ENCODE peak calls at places on chromosomes 4 and X, in nine cellular contexts. E is mammary epithelial cell; N is mesendoderm; J is naive thymus-derived CD4-positive, alpha-beta T cell; F is tibial artery; U is BJ; C is body of pancreas; B is left lung; Y is aorta. R is an unnamed sample.
A peak's percentile ranks its signal among the peaks of the same experiment; 100 is the strongest.

GRCh38 chrX:1595711-1596060 is 4.3 kb downstream of the AKAP17A start:
- DNase-seq in Y (no peak), E (no peak), N (no peak), B (peak; percentile 64), U (no peak), F (no peak), J (no peak), C (no peak), R (no peak)

GRCh38 chr4:139844057-139844456 is 178.4 kb downstream of the MGST2 start:
- DNase-seq in E (no peak), U (no peak), N (no peak), J (no peak), F (no peak), B (no peak), C (no peak), Y (no peak), R (no peak)

GRCh38 chr4:112552668-112553067 is 36.7 kb upstream of the NEUROG2 start:
- DNase-seq in Y (no peak), N (no peak), C (no peak), F (no peak), B (no peak), E (peak; percentile 60), J (no peak), U (no peak), R (no peak)

GRCh38 chrX:9466115-9466495 is 1.2 kb downstream of the TBL1X start:
- DNase-seq in C (peak; percentile 57), B (peak; percentile 82), N (peak; percentile 56), J (peak; percentile 10), E (no peak), Y (peak; percentile 77), U (no peak), F (peak; percentile 81), R (peak; percentile 29)

GRCh38 chr4:3529363-3529762 is 2.9 kb downstream of the LRPAP1 start:
- DNase-seq in E (no peak), J (no peak), Y (peak; percentile 79), B (peak; percentile 83), F (peak; percentile 67), C (peak; percentile 64), N (no peak), U (no peak), R (no peak)

GRCh38 chr4:134777626-134778025 is 576.0 kb upstream of the PABPC4L start:
- DNase-seq in N (peak; percentile 47), J (no peak), B (no peak), E (no peak), U (no peak), F (no peak), Y (no peak), C (no peak), R (no peak)

GRCh38 chr4:136741468-136741867 is 790.8 kb downstream of the PCDH18 start:
- DNase-seq in C (no peak), E (no peak), N (no peak), B (no peak), Y (no peak), U (no peak), F (no peak), J (no peak), R (no peak)

GRCh38 chr4:183201331-183201730 is 102.3 kb downstream of the WWC2 start:
- DNase-seq in C (no peak), B (no peak), U (peak; percentile 3), Y (no peak), N (no peak), J (no peak), E (peak; percentile 82), F (no peak), R (no peak)

GRCh38 chr4:147511005-147511660 is 30.2 kb downstream of the EDNRA start:
- DNase-seq in U (no peak), F (no peak), E (no peak), C (no peak), N (no peak), Y (no peak), J (no peak), B (no peak), R (no peak)

GRCh38 chrX:154019061-154019621 is 561 bp downstream of the IRAK1 start:
- DNase-seq in N (no peak), U (no peak), B (no peak), J (no peak), F (no peak), Y (peak; percentile 47), E (no peak), C (no peak), R (no peak)

GRCh38 chr4:125140966-125141495 is 173.7 kb upstream of the FAT4 start:
- DNase-seq in Y (no peak), B (no peak), U (no peak), C (no peak), F (no peak), E (peak; percentile 45), J (no peak), N (no peak), R (no peak)

GRCh38 chr4:173252024-173252935 is 81.9 kb downstream of the HMGB2 start:
- DNase-seq in E (peak; percentile 99), C (peak; percentile 95), N (peak; percentile 55), Y (peak; percentile 70), U (peak; percentile 87), B (no peak), F (no peak), J (no peak), R (peak; percentile 36)

GRCh38 chr4:39342731-39343130 is 23.4 kb downstream of the RFC1 start:
- DNase-seq in E (no peak), N (no peak), C (no peak), J (no peak), B (no peak), F (no peak), U (no peak), Y (no peak), R (no peak)
- H3K36me3 ChIP-seq in E (peaks cover 11% of the 10 kb centered on the region), N (no peaks in the 10 kb centered on the region), C (no peaks in the 10 kb centered on the region), J (peaks cover 9% of the 10 kb centered on the region), B (no peaks in the 10 kb centered on the region), F (peaks cover 30% of the 10 kb centered on the region), U (no peaks in the 10 kb centered on the region), Y (no peaks in the 10 kb centered on the region), R (no peaks in the 10 kb centered on the region)

DNA sequence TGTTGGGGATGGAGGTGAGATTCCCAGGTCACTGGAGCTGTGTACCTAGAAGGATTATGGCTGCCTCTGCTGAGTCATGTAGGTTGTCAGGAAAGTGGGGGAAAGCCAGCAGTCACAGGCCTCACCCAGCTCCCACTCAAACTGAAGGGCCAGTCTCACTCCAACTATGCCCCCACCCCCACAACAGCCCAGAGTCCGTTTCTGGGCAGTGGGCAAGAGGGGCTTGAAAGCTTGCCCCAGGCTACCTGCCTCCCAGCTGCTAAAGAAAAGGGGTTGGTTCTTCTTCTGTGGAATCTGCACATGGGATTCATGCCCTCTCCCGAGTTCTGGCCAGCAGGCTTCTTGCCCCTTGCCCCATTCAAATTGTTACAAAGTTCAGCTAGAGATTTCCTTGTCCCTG is 116.0 kb upstream of the PGRMC2 start:
- DNase-seq in F (no peak), B (no peak), U (no peak), N (no peak), E (no peak), Y (no peak), J (no peak), C (no peak), R (no peak)
- H3K36me3 ChIP-seq in F (no peaks in the 10 kb centered on the region), B (no peaks in the 10 kb centered on the region), U (no peaks in the 10 kb centered on the region), N (no peaks in the 10 kb centered on the region), E (no peaks in the 10 kb centered on the region), Y (no peaks in the 10 kb centered on the region), J (no peaks in the 10 kb centered on the region), C (no peaks in the 10 kb centered on the region), R (no peaks in the 10 kb centered on the region)

GRCh38 chr4:107654694-107655093 is 65.3 kb downstream of the PAPSS1 start:
- DNase-seq in C (no peak), J (no peak), Y (no peak), N (no peak), E (no peak), B (no peak), F (no peak), U (no peak), R (no peak)
- H3K36me3 ChIP-seq in C (no peaks in the 10 kb centered on the region), J (no peaks in the 10 kb centered on the region), Y (no peaks in the 10 kb centered on the region), N (no peaks in the 10 kb centered on the region), E (peaks cover 9% of the 10 kb centered on the region), B (no peaks in the 10 kb centered on the region), F (peaks cover 46% of the 10 kb centered on the region), U (peaks cover 3% of the 10 kb centered on the region), R (peaks cover 3% of the 10 kb centered on the region)

GRCh38 chr4:7014815-7015214 is 28.4 kb upstream of the TADA2B start:
- DNase-seq in E (no peak), J (no peak), Y (peak; percentile 27), B (no peak), F (no peak), N (no peak), U (no peak), C (no peak), R (no peak)
- H3K36me3 ChIP-seq in E (peaks cover 26% of the 10 kb centered on the region), J (peaks cover 4% of the 10 kb centered on the region), Y (peaks cover 6% of the 10 kb centered on the region), B (no peaks in the 10 kb centered on the region), F (peaks cover 98% of the 10 kb centered on the region), N (peaks cover 11% of the 10 kb centered on the region), U (peaks cover 20% of the 10 kb centered on the region), C (peaks cover 7% of the 10 kb centered on the region), R (no peaks in the 10 kb centered on the region)

DNA sequence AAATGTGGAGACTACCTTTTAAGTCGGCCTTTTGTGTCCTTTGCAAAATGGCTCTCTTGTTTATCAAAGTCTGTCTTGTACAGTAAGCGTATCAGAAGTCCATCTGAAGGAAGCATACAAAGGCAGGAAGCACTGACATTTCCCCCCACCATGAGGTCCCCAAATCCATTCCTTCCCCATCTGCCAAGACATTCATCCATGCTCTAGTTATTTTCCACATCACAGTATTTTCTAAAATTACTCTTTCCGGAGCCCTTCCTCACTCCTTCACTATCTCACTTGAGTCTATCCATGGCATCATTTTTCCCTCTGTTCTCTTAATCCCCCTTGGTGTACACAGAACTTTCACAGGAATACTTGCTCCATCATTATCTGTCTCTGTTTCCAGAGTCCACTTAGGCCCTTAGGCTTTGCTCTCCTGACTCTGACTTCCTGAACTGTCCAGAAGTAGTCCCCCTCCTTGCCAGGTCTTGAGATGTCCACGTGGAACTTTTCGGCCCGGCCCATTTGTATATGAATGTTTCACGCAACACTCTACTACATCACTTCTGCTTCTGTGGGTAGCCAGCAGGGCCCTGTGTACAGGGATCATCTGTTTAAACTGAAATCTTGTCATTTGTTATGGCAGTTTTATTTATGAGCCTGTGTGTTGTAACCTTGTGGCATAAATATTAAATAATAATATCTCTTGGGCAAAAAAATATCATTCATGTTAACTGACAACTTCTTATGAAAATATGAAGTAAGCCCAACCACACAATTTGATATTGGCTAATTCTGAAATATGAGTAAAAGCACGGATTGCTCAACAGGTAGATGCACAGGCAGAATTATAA is 2.0 kb downstream of the SEL1L3 start:
- DNase-seq in J (no peak), U (no peak), N (no peak), F (no peak), B (no peak), Y (peak; percentile 67), E (no peak), C (peak; percentile 58), R (no peak)
- H3K36me3 ChIP-seq in J (no peaks in the 10 kb centered on the region), U (no peaks in the 10 kb centered on the region), N (no peaks in the 10 kb centered on the region), F (no peaks in the 10 kb centered on the region), B (no peaks in the 10 kb centered on the region), Y (no peaks in the 10 kb centered on the region), E (no peaks in the 10 kb centered on the region), C (no peaks in the 10 kb centered on the region), R (no peaks in the 10 kb centered on the region)

R was measured in prostate gland.